ENCODE peak calls at places on chromosomes 3 and 15, in six cellular contexts. One of them, this sample, is unnamed.

GRCh38 chr3:174951023-174951422 is 91.9 kb downstream of the NAALADL2 start:
- DNase-seq in nucleus accumbens: no peak
- DNase-seq in ELR: peak
- DNase-seq in brain microvascular endothelial cell: peak
- DNase-seq in ovary: no peak
- DNase-seq in Jurkat, Clone E6-1: no peak
- DNase-seq in this sample: no peak

GRCh38 chr15:48856947-48857346 is 21.0 kb upstream of the EID1 start:
- DNase-seq in nucleus accumbens: no peak
- DNase-seq in ELR: no peak
- DNase-seq in brain microvascular endothelial cell: peak
- DNase-seq in ovary: no peak
- DNase-seq in Jurkat, Clone E6-1: no peak
- DNase-seq in this sample: no peak

GRCh38 chr15:69225355-69226027 is 65.1 kb downstream of the GLCE start:
- DNase-seq in nucleus accumbens: no peak
- DNase-seq in ELR: peak
- DNase-seq in brain microvascular endothelial cell: no peak
- DNase-seq in ovary: no peak
- DNase-seq in Jurkat, Clone E6-1: peak
- DNase-seq in this sample: no peak

GRCh38 chr15:98941595-98942255 is 65.9 kb downstream of the PGPEP1L start:
- DNase-seq in nucleus accumbens: no peak
- DNase-seq in ELR: no peak
- DNase-seq in brain microvascular endothelial cell: no peak
- DNase-seq in ovary: no peak
- DNase-seq in Jurkat, Clone E6-1: no peak
- DNase-seq in this sample: no peak

GRCh38 chr3:1092061-1092460 is 763 bp upstream of the CNTN6 start:
- DNase-seq in nucleus accumbens: no peak
- DNase-seq in ELR: no peak
- DNase-seq in brain microvascular endothelial cell: no peak
- DNase-seq in ovary: no peak
- DNase-seq in Jurkat, Clone E6-1: no peak
- DNase-seq in this sample: no peak

GRCh38 chr15:47750740-47751262 is 33.5 kb downstream of the SEMA6D start:
- DNase-seq in nucleus accumbens: no peak
- DNase-seq in ELR: peak
- DNase-seq in brain microvascular endothelial cell: no peak
- DNase-seq in ovary: no peak
- DNase-seq in Jurkat, Clone E6-1: no peak
- DNase-seq in this sample: no peak

GRCh38 chr15:28961391-28961790 is 75.6 kb downstream of the APBA2 start:
- DNase-seq in nucleus accumbens: no peak
- DNase-seq in ELR: no peak
- DNase-seq in brain microvascular endothelial cell: no peak
- DNase-seq in ovary: no peak
- DNase-seq in Jurkat, Clone E6-1: no peak
- DNase-seq in this sample: no peak

GRCh38 chr3:34012102-34012461 is 213.7 kb downstream of the PDCD6IP start:
- DNase-seq in nucleus accumbens: no peak
- DNase-seq in ELR: peak
- DNase-seq in brain microvascular endothelial cell: peak
- DNase-seq in ovary: no peak
- DNase-seq in Jurkat, Clone E6-1: no peak
- DNase-seq in this sample: no peak

GRCh38 chr15:43493687-43494472 is 924 bp upstream of the TP53BP1 start:
- DNase-seq in nucleus accumbens: no peak
- DNase-seq in ELR: no peak
- DNase-seq in brain microvascular endothelial cell: no peak
- DNase-seq in ovary: no peak
- DNase-seq in Jurkat, Clone E6-1: no peak
- DNase-seq in this sample: no peak

GRCh38 chr15:70030851-70031645 is 66.7 kb downstream of the TLE3 start:
- DNase-seq in nucleus accumbens: no peak
- DNase-seq in ELR: no peak
- DNase-seq in brain microvascular endothelial cell: no peak
- DNase-seq in ovary: no peak
- DNase-seq in Jurkat, Clone E6-1: no peak
- DNase-seq in this sample: no peak

GRCh38 chr3:66824450-66824849 is 173.7 kb upstream of the KBTBD8 start:
- DNase-seq in nucleus accumbens: no peak
- DNase-seq in ELR: no peak
- DNase-seq in brain microvascular endothelial cell: no peak
- DNase-seq in ovary: no peak
- DNase-seq in Jurkat, Clone E6-1: no peak
- DNase-seq in this sample: no peak

GRCh38 chr3:98359993-98360675 is 6.5 kb downstream of the OR5K4 start:
- DNase-seq in nucleus accumbens: no peak
- DNase-seq in ELR: peak
- DNase-seq in brain microvascular endothelial cell: no peak
- DNase-seq in ovary: no peak
- DNase-seq in Jurkat, Clone E6-1: no peak
- DNase-seq in this sample: no peak

GRCh38 chr15:84833447-84833846 is 16.3 kb downstream of the ALPK3 start:
- DNase-seq in nucleus accumbens: no peak
- DNase-seq in ELR: peak
- DNase-seq in brain microvascular endothelial cell: peak
- DNase-seq in ovary: peak
- DNase-seq in Jurkat, Clone E6-1: no peak
- DNase-seq in this sample: no peak

GRCh38 chr3:145013931-145014330 is 1042.3 kb downstream of the DIPK2A start:
- DNase-seq in nucleus accumbens: no peak
- DNase-seq in ELR: no peak
- DNase-seq in brain microvascular endothelial cell: no peak
- DNase-seq in ovary: no peak
- DNase-seq in Jurkat, Clone E6-1: no peak
- DNase-seq in this sample: no peak

GRCh38 chr3:57646723-57647122 is 46.2 kb downstream of the DENND6A start:
- DNase-seq in nucleus accumbens: no peak
- DNase-seq in ELR: peak
- DNase-seq in brain microvascular endothelial cell: peak
- DNase-seq in ovary: peak
- DNase-seq in Jurkat, Clone E6-1: peak
- DNase-seq in this sample: no peak

GRCh38 chr3:176799675-176800074 is 397.6 kb downstream of the TBL1XR1 start:
- DNase-seq in nucleus accumbens: no peak
- DNase-seq in ELR: no peak
- DNase-seq in brain microvascular endothelial cell: no peak
- DNase-seq in ovary: no peak
- DNase-seq in Jurkat, Clone E6-1: no peak
- DNase-seq in this sample: no peak

GRCh38 chr3:11413071-11413470 is 140.9 kb downstream of the ATG7 start:
- DNase-seq in nucleus accumbens: no peak
- DNase-seq in ELR: no peak
- DNase-seq in brain microvascular endothelial cell: no peak
- DNase-seq in ovary: no peak
- DNase-seq in Jurkat, Clone E6-1: no peak
- DNase-seq in this sample: no peak

GRCh38 chr15:73782339-73782979 is 29.3 kb upstream of the INSYN1 start:
- DNase-seq in nucleus accumbens: no peak
- DNase-seq in ELR: no peak
- DNase-seq in brain microvascular endothelial cell: no peak
- DNase-seq in ovary: no peak
- DNase-seq in Jurkat, Clone E6-1: no peak
- DNase-seq in this sample: no peak

This sample was measured in frontal cortex.